ENCODE peak calls at places on chromosome 20, in five cellular contexts. X is GM23338, G is transverse colon, H is stomach, N is sigmoid colon. F is an unnamed sample.

GRCh38 chr20:8219403-8219802 is 87.3 kb downstream of the PLCB1 start:
- DNase-seq in H (no peak), G (no peak), X (no peak), N (no peak), F (no peak)

GRCh38 chr20:53797085-53797484 is 203.4 kb upstream of the ZNF217 start:
- DNase-seq in N (no peak), X (no peak), G (no peak), H (no peak), F (no peak)

GRCh38 chr20:35652641-35653429 is 11.9 kb downstream of the CPNE1 start:
- DNase-seq in X (peak; percentile 47), N (no peak), H (no peak), G (no peak), F (peak; percentile 60)

GRCh38 chr20:58650181-58650775 is 805 bp upstream of the STX16 start:
- DNase-seq in X (peak; percentile 68), G (no peak), N (peak; percentile 63), H (no peak), F (peak; percentile 85)

GRCh38 chr20:59013959-59014608 is 5.1 kb upstream of the TUBB1 start:
- DNase-seq in H (no peak), X (no peak), N (peak; percentile 33), G (no peak), F (no peak)

GRCh38 chr20:12925214-12925755 is 83.5 kb upstream of the SPTLC3 start:
- DNase-seq in X (peak; percentile 85), N (no peak), G (peak; percentile 44), H (peak; percentile 35), F (no peak)

GRCh38 chr20:50015636-50015992 is 32.8 kb downstream of the SNAI1 start:
- DNase-seq in N (no peak), G (no peak), X (no peak), H (no peak), F (no peak)

GRCh38 chr20:62984666-62985065 is 22.1 kb downstream of the BHLHE23 start:
- DNase-seq in H (no peak), N (no peak), G (no peak), X (no peak), F (no peak)

GRCh38 chr20:47929368-47930115 is 144.3 kb upstream of the SULF2 start:
- DNase-seq in X (no peak), N (no peak), H (no peak), G (no peak), F (no peak)

GRCh38 chr20:1302578-1303541 is 26.1 kb downstream of the SDCBP2 start:
- DNase-seq in H (no peak), N (peak; percentile 22), G (no peak), X (no peak), F (no peak)

GRCh38 chr20:63944078-63944941 is 11.9 kb downstream of the UCKL1 start:
- DNase-seq in H (no peak), X (no peak), N (peak; percentile 68), G (no peak), F (no peak)

GRCh38 chr20:43187476-43188233 is 2.1 kb downstream of the PTPRT start:
- DNase-seq in N (peak; percentile 78), X (peak; percentile 65), G (peak; percentile 64), H (peak; percentile 72), F (peak; percentile 95)

GRCh38 chr20:43190332-43190953 is 737 bp upstream of the PTPRT start:
- DNase-seq in G (no peak), X (peak; percentile 1), H (no peak), N (no peak), F (no peak)

GRCh38 chr20:43189614-43190331 is at the start of gene PTPRT:
- DNase-seq in H (no peak), N (no peak), X (peak; percentile 24), G (no peak), F (no peak)

GRCh38 chr20:43188234-43188653 is 1.5 kb downstream of the PTPRT start:
- DNase-seq in H (no peak), X (no peak), N (no peak), G (no peak), F (no peak)

DNA sequence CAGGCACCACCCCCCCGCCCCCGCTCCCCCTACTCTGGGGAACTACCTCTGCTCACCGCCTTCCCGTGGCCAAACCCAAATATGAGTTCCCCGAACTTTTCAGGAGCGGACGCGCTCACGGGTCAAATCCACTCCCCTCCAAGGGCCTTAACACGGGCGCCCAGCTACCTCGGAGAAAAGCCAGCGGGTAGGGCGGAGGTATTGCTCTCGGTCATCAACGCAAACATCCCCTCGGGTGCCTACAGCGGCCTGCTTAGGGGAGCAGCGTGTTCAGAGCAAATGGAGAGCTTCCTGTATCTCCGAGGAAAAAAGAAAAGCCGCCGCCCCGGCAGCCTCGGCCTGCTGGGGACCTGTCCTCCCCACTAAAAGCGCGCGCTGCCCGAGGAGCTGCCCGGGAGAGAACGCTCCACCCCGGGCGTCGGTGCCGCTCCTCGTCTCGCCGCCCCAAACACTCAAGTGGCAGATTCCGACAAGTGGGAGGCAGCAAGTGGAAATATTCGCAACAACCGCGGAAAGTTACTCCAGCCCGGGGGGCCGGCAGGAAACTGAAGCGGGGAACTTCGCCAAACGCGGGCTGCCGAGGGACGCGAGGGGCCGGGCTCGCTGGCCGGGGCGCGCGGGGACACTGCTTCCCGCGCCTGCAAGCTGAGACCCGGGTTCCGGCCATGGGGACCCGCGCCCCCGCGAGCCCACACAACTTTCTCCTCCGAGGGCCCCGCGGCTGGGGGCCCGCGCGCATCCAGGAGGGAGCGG is 669 bp downstream of the PTPRT start:
- DNase-seq in G (no peak), N (no peak), X (peak; percentile 20), H (no peak), F (no peak)
- H3K4me3 ChIP-seq in G (peak overlapping the region; percentile 10), N (no peak overlapping the region), X (peak overlapping the region; percentile 53), H (peak overlapping the region; percentile 24), F (no peak overlapping the region)

DNA sequence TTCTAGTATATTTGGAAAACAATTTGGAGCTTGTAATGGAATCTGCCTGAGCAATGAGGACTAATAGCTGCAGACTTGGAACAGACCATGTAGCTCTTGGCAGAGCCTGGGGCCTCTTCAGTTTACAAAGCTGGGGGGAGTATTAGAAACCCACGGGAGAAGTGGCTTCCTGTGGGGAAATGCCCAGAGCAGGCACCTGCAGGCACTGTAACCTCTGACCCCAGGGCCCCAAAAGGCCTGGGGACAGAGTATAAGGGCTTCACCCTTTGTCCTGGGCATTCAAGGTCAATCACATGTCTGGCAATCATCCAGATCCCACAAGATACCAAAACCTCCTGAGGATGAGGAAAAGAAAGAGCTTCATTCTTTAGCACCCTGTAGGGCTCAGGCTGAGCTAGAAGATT is 19.4 kb downstream of the PKIG start:
- DNase-seq in X (no peak), G (peak; percentile 51), H (no peak), N (peak; percentile 92), F (no peak)
- TF ChIP-seq POLR2AphosphoS5 in X (no peak), G (no peak), H (peak; percentile 30), N (peak; percentile 61), F (peak; percentile 70)

DNA sequence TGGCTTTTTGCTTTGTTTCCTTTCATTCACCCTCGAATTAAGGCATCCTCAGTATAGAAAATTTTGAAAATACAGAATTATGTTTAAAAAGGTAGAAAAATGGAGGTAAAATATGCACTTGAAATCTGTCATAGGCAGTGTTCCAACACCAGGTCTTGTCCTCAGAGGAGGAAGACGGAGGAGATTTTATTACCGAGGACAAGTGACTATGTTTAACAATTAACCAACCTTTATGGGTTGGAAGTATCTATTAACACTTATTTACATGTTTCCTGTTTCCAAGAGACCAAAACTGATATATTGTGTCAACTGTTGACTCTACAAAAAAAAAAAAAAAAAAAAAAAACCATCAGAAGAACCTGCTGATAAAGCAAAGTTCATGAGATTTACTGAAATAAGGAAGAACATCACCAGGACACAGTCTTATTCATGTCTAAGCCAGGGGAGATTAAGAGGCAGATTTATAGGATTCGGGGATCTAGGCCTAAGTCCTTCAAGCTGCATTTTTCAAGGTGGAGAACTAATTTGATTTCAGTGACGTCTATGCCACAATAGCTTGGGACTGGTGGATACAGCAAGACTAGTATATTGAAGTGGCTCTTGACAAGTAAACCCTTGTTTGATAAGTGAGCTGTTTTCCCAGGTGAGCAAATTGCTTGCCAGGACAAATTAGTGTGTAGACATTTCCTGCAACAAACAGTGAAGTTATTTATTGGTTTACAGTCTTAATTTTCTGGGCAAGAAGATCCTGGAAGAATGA is 126.6 kb upstream of the NAA20 start:
- DNase-seq in N (no peak), G (no peak), X (no peak), H (no peak), F (no peak)
- H3K4me3 ChIP-seq in N (no peak overlapping the region), G (peak overlapping the region; percentile 47), X (no peak overlapping the region), H (peak overlapping the region; percentile 18), F (peak overlapping the region; percentile 56)

DNA sequence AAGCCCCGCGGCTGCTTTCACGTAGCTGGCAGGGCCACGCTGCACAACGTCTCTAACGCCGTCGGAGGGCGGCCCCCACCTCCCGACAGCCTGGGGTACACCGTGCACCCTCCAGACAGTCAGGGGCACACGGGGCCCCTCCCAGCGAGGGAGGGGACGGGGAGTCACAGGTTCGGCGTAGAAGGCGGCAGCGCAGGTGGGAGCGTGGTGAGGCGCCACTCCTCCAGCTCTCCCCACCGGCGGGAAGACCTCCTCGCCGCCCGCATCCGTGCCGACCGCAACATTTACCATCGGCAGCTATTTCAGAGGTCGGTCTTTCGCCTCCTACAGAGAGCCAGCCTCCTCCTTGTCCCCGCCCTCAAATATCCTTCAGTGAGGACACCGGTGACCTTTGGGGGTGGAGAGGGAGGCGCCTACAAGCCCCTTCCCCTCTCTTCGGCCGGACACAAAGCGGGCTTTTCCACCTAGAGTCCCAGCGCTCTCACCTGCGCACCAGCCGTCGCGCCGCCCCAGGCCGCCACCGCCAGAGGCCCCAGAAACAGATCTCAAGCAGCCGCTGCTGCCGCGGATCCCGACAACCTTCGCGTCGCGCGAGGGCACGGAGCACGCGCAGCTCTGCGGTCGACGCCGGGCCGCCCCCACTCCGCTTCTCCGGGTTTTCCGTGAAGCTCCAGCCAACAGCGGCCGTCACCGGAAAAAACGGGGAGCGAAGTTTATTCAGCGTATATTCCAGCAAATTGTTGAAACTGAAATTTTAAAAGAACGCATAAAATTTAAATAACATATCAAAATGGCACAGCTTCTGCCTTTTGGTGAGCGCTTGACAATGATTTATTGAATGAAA is at the start of gene MKKS:
- DNase-seq in G (peak; percentile 93), X (peak; percentile 90), H (peak; percentile 89), N (peak; percentile 95), F (peak; percentile 96)
- TF ChIP-seq POLR2AphosphoS5 in G (peak; percentile 58), X (peak; percentile 45), H (peak; percentile 90), N (peak; percentile 86), F (no peak)